ENCODE peak calls at places on chromosome 6, in nine cellular contexts. One of them, this sample, is unnamed.

GRCh38 chr6:157312733-157313132 is 10.6 kb downstream of the TMEM242 start:
- DNase-seq in CD8-positive, alpha-beta T cell: no peak
- DNase-seq in cardiac muscle cell: no peak
- DNase-seq in OCI-LY7: peak; percentile 9
- DNase-seq in heart left ventricle: no peak
- DNase-seq in CD8-positive, alpha-beta memory T cell: no peak
- DNase-seq in HCT116: no peak
- DNase-seq in lower lobe of right lung: no peak
- DNase-seq in aorta: no peak
- DNase-seq in this sample: no peak

GRCh38 chr6:53979468-53980067 is 131.7 kb upstream of the MLIP start:
- DNase-seq in CD8-positive, alpha-beta T cell: no peak
- DNase-seq in cardiac muscle cell: peak; percentile 68
- DNase-seq in OCI-LY7: peak; percentile 42
- DNase-seq in heart left ventricle: no peak
- DNase-seq in CD8-positive, alpha-beta memory T cell: no peak
- DNase-seq in HCT116: peak; percentile 46
- DNase-seq in lower lobe of right lung: no peak
- DNase-seq in aorta: no peak
- DNase-seq in this sample: no peak

GRCh38 chr6:89985744-89986493 is 91.7 kb downstream of the GJA10 start:
- DNase-seq in CD8-positive, alpha-beta T cell: no peak
- DNase-seq in cardiac muscle cell: peak; percentile 83
- DNase-seq in OCI-LY7: no peak
- DNase-seq in heart left ventricle: peak; percentile 62
- DNase-seq in CD8-positive, alpha-beta memory T cell: no peak
- DNase-seq in HCT116: no peak
- DNase-seq in lower lobe of right lung: no peak
- DNase-seq in aorta: peak; percentile 54
- DNase-seq in this sample: no peak

GRCh38 chr6:36624461-36625160 is 30.4 kb downstream of the SRSF3 start:
- DNase-seq in CD8-positive, alpha-beta T cell: no peak
- DNase-seq in cardiac muscle cell: no peak
- DNase-seq in OCI-LY7: no peak
- DNase-seq in heart left ventricle: no peak
- DNase-seq in CD8-positive, alpha-beta memory T cell: no peak
- DNase-seq in HCT116: no peak
- DNase-seq in lower lobe of right lung: no peak
- DNase-seq in aorta: peak; percentile 39
- DNase-seq in this sample: no peak

GRCh38 chr6:143742070-143742954 is 64.5 kb downstream of the PHACTR2 start:
- DNase-seq in CD8-positive, alpha-beta T cell: no peak
- DNase-seq in cardiac muscle cell: no peak
- DNase-seq in OCI-LY7: no peak
- DNase-seq in heart left ventricle: no peak
- DNase-seq in CD8-positive, alpha-beta memory T cell: no peak
- DNase-seq in HCT116: no peak
- DNase-seq in lower lobe of right lung: no peak
- DNase-seq in aorta: peak; percentile 61
- DNase-seq in this sample: no peak

GRCh38 chr6:169208011-169208410 is 45.6 kb downstream of the THBS2 start:
- DNase-seq in CD8-positive, alpha-beta T cell: no peak
- DNase-seq in cardiac muscle cell: no peak
- DNase-seq in OCI-LY7: no peak
- DNase-seq in heart left ventricle: no peak
- DNase-seq in CD8-positive, alpha-beta memory T cell: no peak
- DNase-seq in HCT116: no peak
- DNase-seq in lower lobe of right lung: no peak
- DNase-seq in aorta: no peak
- DNase-seq in this sample: no peak

GRCh38 chr6:6384520-6384919 is 64.1 kb upstream of the F13A1 start:
- DNase-seq in CD8-positive, alpha-beta T cell: no peak
- DNase-seq in cardiac muscle cell: no peak
- DNase-seq in OCI-LY7: peak; percentile 84
- DNase-seq in heart left ventricle: no peak
- DNase-seq in CD8-positive, alpha-beta memory T cell: no peak
- DNase-seq in HCT116: no peak
- DNase-seq in lower lobe of right lung: no peak
- DNase-seq in aorta: no peak
- DNase-seq in this sample: peak; percentile 9

GRCh38 chr6:75761489-75761888 is 12.4 kb downstream of the MYO6 start:
- DNase-seq in CD8-positive, alpha-beta T cell: no peak
- DNase-seq in cardiac muscle cell: no peak
- DNase-seq in OCI-LY7: no peak
- DNase-seq in heart left ventricle: no peak
- DNase-seq in CD8-positive, alpha-beta memory T cell: no peak
- DNase-seq in HCT116: no peak
- DNase-seq in lower lobe of right lung: no peak
- DNase-seq in aorta: no peak
- DNase-seq in this sample: no peak

GRCh38 chr6:40998661-40999060 is 40.4 kb downstream of the UNC5CL start:
- DNase-seq in CD8-positive, alpha-beta T cell: no peak
- DNase-seq in cardiac muscle cell: no peak
- DNase-seq in OCI-LY7: no peak
- DNase-seq in heart left ventricle: no peak
- DNase-seq in CD8-positive, alpha-beta memory T cell: no peak
- DNase-seq in HCT116: no peak
- DNase-seq in lower lobe of right lung: no peak
- DNase-seq in aorta: no peak
- DNase-seq in this sample: no peak

GRCh38 chr6:23265270-23265669 is 695.9 kb downstream of the HDGFL1 start:
- DNase-seq in CD8-positive, alpha-beta T cell: no peak
- DNase-seq in cardiac muscle cell: no peak
- DNase-seq in OCI-LY7: no peak
- DNase-seq in heart left ventricle: no peak
- DNase-seq in CD8-positive, alpha-beta memory T cell: no peak
- DNase-seq in HCT116: no peak
- DNase-seq in lower lobe of right lung: no peak
- DNase-seq in aorta: no peak
- DNase-seq in this sample: no peak

GRCh38 chr6:62229231-62229630 is 56.8 kb downstream of the KHDRBS2 start:
- DNase-seq in CD8-positive, alpha-beta T cell: no peak
- DNase-seq in cardiac muscle cell: no peak
- DNase-seq in OCI-LY7: no peak
- DNase-seq in heart left ventricle: no peak
- DNase-seq in CD8-positive, alpha-beta memory T cell: no peak
- DNase-seq in HCT116: no peak
- DNase-seq in lower lobe of right lung: no peak
- DNase-seq in aorta: no peak
- DNase-seq in this sample: no peak

GRCh38 chr6:12472601-12473038 is 182.5 kb downstream of the EDN1 start:
- DNase-seq in CD8-positive, alpha-beta T cell: no peak
- DNase-seq in cardiac muscle cell: peak; percentile 75
- DNase-seq in OCI-LY7: no peak
- DNase-seq in heart left ventricle: peak; percentile 40
- DNase-seq in CD8-positive, alpha-beta memory T cell: no peak
- DNase-seq in HCT116: no peak
- DNase-seq in lower lobe of right lung: peak; percentile 56
- DNase-seq in aorta: peak; percentile 81
- DNase-seq in this sample: no peak

GRCh38 chr6:16184129-16184528 is 54.3 kb upstream of the GMPR start:
- DNase-seq in CD8-positive, alpha-beta T cell: no peak
- DNase-seq in cardiac muscle cell: peak; percentile 50
- DNase-seq in OCI-LY7: peak; percentile 47
- DNase-seq in heart left ventricle: peak; percentile 29
- DNase-seq in CD8-positive, alpha-beta memory T cell: no peak
- DNase-seq in HCT116: peak; percentile 48
- DNase-seq in lower lobe of right lung: peak; percentile 62
- DNase-seq in aorta: peak; percentile 66
- DNase-seq in this sample: peak; percentile 25

GRCh38 chr6:84653027-84653551 is 111.3 kb downstream of the TBX18 start:
- DNase-seq in CD8-positive, alpha-beta T cell: no peak
- DNase-seq in cardiac muscle cell: no peak
- DNase-seq in OCI-LY7: no peak
- DNase-seq in heart left ventricle: no peak
- DNase-seq in CD8-positive, alpha-beta memory T cell: no peak
- DNase-seq in HCT116: no peak
- DNase-seq in lower lobe of right lung: no peak
- DNase-seq in aorta: no peak
- DNase-seq in this sample: no peak

GRCh38 chr6:137933696-137934095 is 66.6 kb downstream of the TNFAIP3 start:
- DNase-seq in CD8-positive, alpha-beta T cell: no peak
- DNase-seq in cardiac muscle cell: peak; percentile 84
- DNase-seq in OCI-LY7: no peak
- DNase-seq in heart left ventricle: peak; percentile 31
- DNase-seq in CD8-positive, alpha-beta memory T cell: no peak
- DNase-seq in HCT116: no peak
- DNase-seq in lower lobe of right lung: no peak
- DNase-seq in aorta: peak; percentile 79
- DNase-seq in this sample: no peak

GRCh38 chr6:27672113-27672799 is 199.4 kb upstream of the ZNF184 start:
- DNase-seq in CD8-positive, alpha-beta T cell: no peak
- DNase-seq in cardiac muscle cell: peak; percentile 62
- DNase-seq in OCI-LY7: no peak
- DNase-seq in heart left ventricle: no peak
- DNase-seq in CD8-positive, alpha-beta memory T cell: no peak
- DNase-seq in HCT116: peak; percentile 90
- DNase-seq in lower lobe of right lung: no peak
- DNase-seq in aorta: no peak
- DNase-seq in this sample: no peak

GRCh38 chr6:101605874-101606273 is 212.4 kb downstream of the GRIK2 start:
- DNase-seq in CD8-positive, alpha-beta T cell: no peak
- DNase-seq in cardiac muscle cell: no peak
- DNase-seq in OCI-LY7: no peak
- DNase-seq in heart left ventricle: no peak
- DNase-seq in CD8-positive, alpha-beta memory T cell: no peak
- DNase-seq in HCT116: peak; percentile 58
- DNase-seq in lower lobe of right lung: no peak
- DNase-seq in aorta: no peak
- DNase-seq in this sample: no peak

GRCh38 chr6:157514659-157515496 is 133.9 kb downstream of the ZDHHC14 start:
- DNase-seq in CD8-positive, alpha-beta T cell: no peak
- DNase-seq in cardiac muscle cell: peak; percentile 65
- DNase-seq in OCI-LY7: no peak
- DNase-seq in heart left ventricle: no peak
- DNase-seq in CD8-positive, alpha-beta memory T cell: no peak
- DNase-seq in HCT116: no peak
- DNase-seq in lower lobe of right lung: no peak
- DNase-seq in aorta: no peak
- DNase-seq in this sample: no peak

GRCh38 chr6:4774715-4775590 is 1.3 kb upstream of the CDYL start:
- DNase-seq in CD8-positive, alpha-beta T cell: peak; percentile 24
- DNase-seq in cardiac muscle cell: peak; percentile 8
- DNase-seq in OCI-LY7: no peak
- DNase-seq in heart left ventricle: peak; percentile 47
- DNase-seq in CD8-positive, alpha-beta memory T cell: peak; percentile 25
- DNase-seq in HCT116: no peak
- DNase-seq in lower lobe of right lung: peak; percentile 68
- DNase-seq in aorta: peak; percentile 69
- DNase-seq in this sample: no peak

GRCh38 chr6:17725083-17725482 is 18.4 kb upstream of the NUP153 start:
- DNase-seq in CD8-positive, alpha-beta T cell: no peak
- DNase-seq in cardiac muscle cell: peak; percentile 89
- DNase-seq in OCI-LY7: no peak
- DNase-seq in heart left ventricle: peak; percentile 82
- DNase-seq in CD8-positive, alpha-beta memory T cell: no peak
- DNase-seq in HCT116: no peak
- DNase-seq in lower lobe of right lung: no peak
- DNase-seq in aorta: no peak
- DNase-seq in this sample: no peak

GRCh38 chr6:21050930-21051329 is 516.7 kb downstream of the CDKAL1 start:
- DNase-seq in CD8-positive, alpha-beta T cell: no peak
- DNase-seq in cardiac muscle cell: no peak
- DNase-seq in OCI-LY7: no peak
- DNase-seq in heart left ventricle: no peak
- DNase-seq in CD8-positive, alpha-beta memory T cell: no peak
- DNase-seq in HCT116: no peak
- DNase-seq in lower lobe of right lung: no peak
- DNase-seq in aorta: no peak
- DNase-seq in this sample: no peak

GRCh38 chr6:106163966-106164877 is 78.1 kb downstream of the PRDM1 start:
- DNase-seq in CD8-positive, alpha-beta T cell: no peak
- DNase-seq in cardiac muscle cell: peak; percentile 92
- DNase-seq in OCI-LY7: peak; percentile 83
- DNase-seq in heart left ventricle: peak; percentile 31
- DNase-seq in CD8-positive, alpha-beta memory T cell: peak; percentile 18
- DNase-seq in HCT116: no peak
- DNase-seq in lower lobe of right lung: no peak
- DNase-seq in aorta: peak; percentile 65
- DNase-seq in this sample: no peak
- H3K4me3 ChIP-seq in CD8-positive, alpha-beta T cell: peak overlapping the region; percentile 9
- H3K4me3 ChIP-seq in cardiac muscle cell: no peak overlapping the region
- H3K4me3 ChIP-seq in OCI-LY7: peak overlapping the region; percentile 34
- H3K4me3 ChIP-seq in heart left ventricle: no peak overlapping the region
- H3K4me3 ChIP-seq in CD8-positive, alpha-beta memory T cell: peak overlapping the region; percentile 16
- H3K4me3 ChIP-seq in HCT116: no peak overlapping the region
- H3K4me3 ChIP-seq in lower lobe of right lung: peak overlapping the region; percentile 17
- H3K4me3 ChIP-seq in aorta: no peak overlapping the region
- H3K4me3 ChIP-seq in this sample: no peak overlapping the region

DNA sequence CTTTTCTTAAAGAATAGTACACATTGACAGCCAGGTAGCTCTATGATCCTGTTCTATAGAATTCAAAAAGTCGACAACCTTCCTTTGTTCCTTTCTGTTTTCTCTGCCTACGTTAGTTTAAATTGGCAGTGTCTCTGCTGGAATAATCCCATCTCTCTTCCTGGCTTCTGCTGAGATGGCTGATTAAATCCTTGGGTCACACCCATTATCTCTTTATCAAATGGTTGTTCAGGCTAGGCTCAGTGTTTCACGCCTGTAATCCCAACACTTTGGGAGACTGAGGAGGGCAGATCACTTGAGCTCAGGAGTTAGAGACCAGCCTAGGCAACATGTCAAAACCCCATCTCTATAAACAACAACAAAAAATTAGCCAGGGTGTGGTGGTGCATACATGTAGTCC is 44.4 kb downstream of the HFE start:
- DNase-seq in CD8-positive, alpha-beta T cell: no peak
- DNase-seq in cardiac muscle cell: no peak
- DNase-seq in OCI-LY7: no peak
- DNase-seq in heart left ventricle: no peak
- DNase-seq in CD8-positive, alpha-beta memory T cell: no peak
- DNase-seq in HCT116: no peak
- DNase-seq in lower lobe of right lung: no peak
- DNase-seq in aorta: no peak
- DNase-seq in this sample: no peak
- H3K4me1 ChIP-seq in CD8-positive, alpha-beta T cell: peaks cover 33% of the 10 kb centered on the region
- H3K4me1 ChIP-seq in cardiac muscle cell: peaks cover 7% of the 10 kb centered on the region
- H3K4me1 ChIP-seq in OCI-LY7: peaks cover 10% of the 10 kb centered on the region
- H3K4me1 ChIP-seq in heart left ventricle: peaks cover 43% of the 10 kb centered on the region
- H3K4me1 ChIP-seq in CD8-positive, alpha-beta memory T cell: peaks cover 34% of the 10 kb centered on the region
- H3K4me1 ChIP-seq in HCT116: peaks cover under 1% of the 10 kb centered on the region
- H3K4me1 ChIP-seq in lower lobe of right lung: peaks cover 17% of the 10 kb centered on the region
- H3K4me1 ChIP-seq in aorta: no peaks in the 10 kb centered on the region
- H3K4me1 ChIP-seq in this sample: no peaks in the 10 kb centered on the region

GRCh38 chr6:105452924-105453756 is 50.3 kb upstream of the PREP start:
- DNase-seq in CD8-positive, alpha-beta T cell: peak; percentile 24
- DNase-seq in cardiac muscle cell: no peak
- DNase-seq in OCI-LY7: peak; percentile 22
- DNase-seq in heart left ventricle: no peak
- DNase-seq in CD8-positive, alpha-beta memory T cell: peak; percentile 60
- DNase-seq in HCT116: no peak
- DNase-seq in lower lobe of right lung: peak; percentile 51
- DNase-seq in aorta: peak; percentile 61
- DNase-seq in this sample: no peak
- H3K27ac ChIP-seq in CD8-positive, alpha-beta T cell: peak overlapping the region; percentile 51
- H3K27ac ChIP-seq in cardiac muscle cell: no peak overlapping the region
- H3K27ac ChIP-seq in OCI-LY7: no peak overlapping the region
- H3K27ac ChIP-seq in heart left ventricle: no peak overlapping the region
- H3K27ac ChIP-seq in CD8-positive, alpha-beta memory T cell: peak overlapping the region; percentile 64
- H3K27ac ChIP-seq in HCT116: no peak overlapping the region
- H3K27ac ChIP-seq in lower lobe of right lung: no peak overlapping the region
- H3K27ac ChIP-seq in aorta: no peak overlapping the region
- H3K27ac ChIP-seq in this sample: no peak overlapping the region

GRCh38 chr6:92504509-92504908 is 914.9 kb downstream of the EPHA7 start:
- DNase-seq in CD8-positive, alpha-beta T cell: no peak
- DNase-seq in cardiac muscle cell: no peak
- DNase-seq in OCI-LY7: no peak
- DNase-seq in heart left ventricle: no peak
- DNase-seq in CD8-positive, alpha-beta memory T cell: no peak
- DNase-seq in HCT116: no peak
- DNase-seq in lower lobe of right lung: no peak
- DNase-seq in aorta: no peak
- DNase-seq in this sample: no peak
- H3K4me3 ChIP-seq in CD8-positive, alpha-beta T cell: no peak overlapping the region
- H3K4me3 ChIP-seq in cardiac muscle cell: no peak overlapping the region
- H3K4me3 ChIP-seq in OCI-LY7: no peak overlapping the region
- H3K4me3 ChIP-seq in heart left ventricle: no peak overlapping the region
- H3K4me3 ChIP-seq in CD8-positive, alpha-beta memory T cell: no peak overlapping the region
- H3K4me3 ChIP-seq in HCT116: no peak overlapping the region
- H3K4me3 ChIP-seq in lower lobe of right lung: no peak overlapping the region
- H3K4me3 ChIP-seq in aorta: no peak overlapping the region
- H3K4me3 ChIP-seq in this sample: no peak overlapping the region

This sample was measured in iPS DF 6.9.